ENCODE peak calls at places on chromosomes 4 and X, in seven cellular contexts. One of them, this sample, is unnamed. For H3K4me1, the result is how much of the 10 kb centered on the place peaks cover.

GRCh38 chr4:68499021-68499420 is 51.8 kb downstream of the TMPRSS11E start:
- DNase-seq in testis: no peak
- DNase-seq in GM23248: no peak
- DNase-seq in CD8-positive, alpha-beta memory T cell: no peak
- DNase-seq in hepatocyte: peak
- DNase-seq in trophoblast cell: no peak
- DNase-seq in psoas muscle: no peak
- DNase-seq in this sample: no peak

GRCh38 chr4:144456196-144456595 is 189.8 kb upstream of the HHIP start:
- DNase-seq in testis: no peak
- DNase-seq in GM23248: no peak
- DNase-seq in CD8-positive, alpha-beta memory T cell: no peak
- DNase-seq in hepatocyte: no peak
- DNase-seq in trophoblast cell: no peak
- DNase-seq in psoas muscle: no peak
- DNase-seq in this sample: no peak

GRCh38 chr4:176584031-176584430 is 208.7 kb downstream of the VEGFC start:
- DNase-seq in testis: no peak
- DNase-seq in GM23248: peak
- DNase-seq in CD8-positive, alpha-beta memory T cell: no peak
- DNase-seq in hepatocyte: no peak
- DNase-seq in trophoblast cell: no peak
- DNase-seq in psoas muscle: no peak
- DNase-seq in this sample: no peak

GRCh38 chr4:77599378-77599777 is 6.2 kb upstream of the CXCL13 start:
- DNase-seq in testis: peak
- DNase-seq in GM23248: peak
- DNase-seq in CD8-positive, alpha-beta memory T cell: no peak
- DNase-seq in hepatocyte: peak
- DNase-seq in trophoblast cell: peak
- DNase-seq in psoas muscle: no peak
- DNase-seq in this sample: no peak

GRCh38 chrX:138946941-138947340 is 235.4 kb upstream of the FGF13 start:
- DNase-seq in testis: no peak
- DNase-seq in GM23248: peak
- DNase-seq in CD8-positive, alpha-beta memory T cell: no peak
- DNase-seq in hepatocyte: no peak
- DNase-seq in trophoblast cell: no peak
- DNase-seq in psoas muscle: no peak
- DNase-seq in this sample: no peak

GRCh38 chrX:126670258-126670657 is 117.6 kb upstream of the DCAF12L1 start:
- DNase-seq in testis: no peak
- DNase-seq in GM23248: no peak
- DNase-seq in CD8-positive, alpha-beta memory T cell: no peak
- DNase-seq in hepatocyte: no peak
- DNase-seq in trophoblast cell: no peak
- DNase-seq in psoas muscle: no peak
- DNase-seq in this sample: no peak

GRCh38 chr4:116358633-116359222 is 726.6 kb downstream of the TRAM1L1 start:
- DNase-seq in testis: peak
- DNase-seq in GM23248: peak
- DNase-seq in CD8-positive, alpha-beta memory T cell: no peak
- DNase-seq in hepatocyte: peak
- DNase-seq in trophoblast cell: peak
- DNase-seq in psoas muscle: no peak
- DNase-seq in this sample: peak

GRCh38 chrX:138748480-138748879 is 37.0 kb upstream of the FGF13 start:
- DNase-seq in testis: no peak
- DNase-seq in GM23248: peak
- DNase-seq in CD8-positive, alpha-beta memory T cell: no peak
- DNase-seq in hepatocyte: peak
- DNase-seq in trophoblast cell: peak
- DNase-seq in psoas muscle: no peak
- DNase-seq in this sample: no peak

GRCh38 chr4:26619784-26620183 is 35.9 kb downstream of the TBC1D19 start:
- DNase-seq in testis: no peak
- DNase-seq in GM23248: peak
- DNase-seq in CD8-positive, alpha-beta memory T cell: no peak
- DNase-seq in hepatocyte: no peak
- DNase-seq in trophoblast cell: no peak
- DNase-seq in psoas muscle: no peak
- DNase-seq in this sample: peak

GRCh38 chr4:8639777-8640720 is 47.5 kb downstream of the CPZ start:
- DNase-seq in testis: no peak
- DNase-seq in GM23248: no peak
- DNase-seq in CD8-positive, alpha-beta memory T cell: no peak
- DNase-seq in hepatocyte: no peak
- DNase-seq in trophoblast cell: no peak
- DNase-seq in psoas muscle: no peak
- DNase-seq in this sample: no peak

GRCh38 chr4:8238515-8239053 is 31.0 kb upstream of the HTRA3 start:
- DNase-seq in testis: no peak
- DNase-seq in GM23248: no peak
- DNase-seq in CD8-positive, alpha-beta memory T cell: no peak
- DNase-seq in hepatocyte: peak
- DNase-seq in trophoblast cell: peak
- DNase-seq in psoas muscle: no peak
- DNase-seq in this sample: no peak

GRCh38 chr4:107449611-107450369 is 270.2 kb downstream of the PAPSS1 start:
- DNase-seq in testis: no peak
- DNase-seq in GM23248: no peak
- DNase-seq in CD8-positive, alpha-beta memory T cell: no peak
- DNase-seq in hepatocyte: peak
- DNase-seq in trophoblast cell: no peak
- DNase-seq in psoas muscle: no peak
- DNase-seq in this sample: no peak

GRCh38 chr4:5711479-5712184 is 631 bp downstream of the EVC start:
- DNase-seq in testis: peak
- DNase-seq in GM23248: peak
- DNase-seq in CD8-positive, alpha-beta memory T cell: no peak
- DNase-seq in hepatocyte: no peak
- DNase-seq in trophoblast cell: no peak
- DNase-seq in psoas muscle: peak
- DNase-seq in this sample: peak

GRCh38 chrX:120790118-120790517 is 85.5 kb downstream of the CT47B1 start:
- DNase-seq in testis: peak
- DNase-seq in GM23248: peak
- DNase-seq in CD8-positive, alpha-beta memory T cell: no peak
- DNase-seq in hepatocyte: peak
- DNase-seq in trophoblast cell: peak
- DNase-seq in psoas muscle: no peak
- DNase-seq in this sample: peak

GRCh38 chr4:145132521-145133098 is 34.5 kb downstream of the ABCE1 start:
- DNase-seq in testis: no peak
- DNase-seq in GM23248: peak
- DNase-seq in CD8-positive, alpha-beta memory T cell: no peak
- DNase-seq in hepatocyte: no peak
- DNase-seq in trophoblast cell: no peak
- DNase-seq in psoas muscle: no peak
- DNase-seq in this sample: no peak

GRCh38 chrX:138745215-138745614 is 33.7 kb upstream of the FGF13 start:
- DNase-seq in testis: peak
- DNase-seq in GM23248: peak
- DNase-seq in CD8-positive, alpha-beta memory T cell: no peak
- DNase-seq in hepatocyte: peak
- DNase-seq in trophoblast cell: peak
- DNase-seq in psoas muscle: no peak
- DNase-seq in this sample: peak

GRCh38 chrX:120377179-120377578 is 15.3 kb downstream of the ATP1B4 start:
- DNase-seq in testis: no peak
- DNase-seq in GM23248: no peak
- DNase-seq in CD8-positive, alpha-beta memory T cell: no peak
- DNase-seq in hepatocyte: no peak
- DNase-seq in trophoblast cell: no peak
- DNase-seq in psoas muscle: no peak
- DNase-seq in this sample: no peak

GRCh38 chrX:102669526-102669925 is 18.2 kb downstream of the GPRASP1 start:
- DNase-seq in testis: no peak
- DNase-seq in GM23248: no peak
- DNase-seq in CD8-positive, alpha-beta memory T cell: no peak
- DNase-seq in hepatocyte: no peak
- DNase-seq in trophoblast cell: no peak
- DNase-seq in psoas muscle: no peak
- DNase-seq in this sample: no peak

GRCh38 chrX:19709812-19710518 is 177.4 kb downstream of the SH3KBP1 start:
- DNase-seq in testis: no peak
- DNase-seq in GM23248: peak
- DNase-seq in CD8-positive, alpha-beta memory T cell: no peak
- DNase-seq in hepatocyte: no peak
- DNase-seq in trophoblast cell: peak
- DNase-seq in psoas muscle: no peak
- DNase-seq in this sample: peak

GRCh38 chr4:183241322-183241640 is 78.8 kb downstream of the CLDN22 start:
- DNase-seq in testis: no peak
- DNase-seq in GM23248: peak
- DNase-seq in CD8-positive, alpha-beta memory T cell: no peak
- DNase-seq in hepatocyte: peak
- DNase-seq in trophoblast cell: peak
- DNase-seq in psoas muscle: no peak
- DNase-seq in this sample: peak

GRCh38 chrX:71815906-71816156 is 52.7 kb downstream of the CXorf49B start:
- DNase-seq in testis: no peak
- DNase-seq in GM23248: no peak
- DNase-seq in CD8-positive, alpha-beta memory T cell: no peak
- DNase-seq in hepatocyte: no peak
- DNase-seq in trophoblast cell: no peak
- DNase-seq in psoas muscle: no peak
- DNase-seq in this sample: no peak

GRCh38 chr4:80069837-80070788 is 2.9 kb downstream of the ANTXR2 start:
- DNase-seq in testis: no peak
- DNase-seq in GM23248: peak
- DNase-seq in CD8-positive, alpha-beta memory T cell: no peak
- DNase-seq in hepatocyte: no peak
- DNase-seq in trophoblast cell: no peak
- DNase-seq in psoas muscle: no peak
- DNase-seq in this sample: peak

GRCh38 chr4:80070880-80071620 is 2.0 kb downstream of the ANTXR2 start:
- DNase-seq in testis: no peak
- DNase-seq in GM23248: peak
- DNase-seq in CD8-positive, alpha-beta memory T cell: no peak
- DNase-seq in hepatocyte: peak
- DNase-seq in trophoblast cell: no peak
- DNase-seq in psoas muscle: no peak
- DNase-seq in this sample: no peak

GRCh38 chr4:80062527-80062926 is 10.5 kb downstream of the ANTXR2 start:
- DNase-seq in testis: no peak
- DNase-seq in GM23248: peak
- DNase-seq in CD8-positive, alpha-beta memory T cell: no peak
- DNase-seq in hepatocyte: no peak
- DNase-seq in trophoblast cell: no peak
- DNase-seq in psoas muscle: no peak
- DNase-seq in this sample: no peak

GRCh38 chr4:80069108-80069836 is 3.8 kb downstream of the ANTXR2 start:
- DNase-seq in testis: no peak
- DNase-seq in GM23248: peak
- DNase-seq in CD8-positive, alpha-beta memory T cell: no peak
- DNase-seq in hepatocyte: no peak
- DNase-seq in trophoblast cell: no peak
- DNase-seq in psoas muscle: no peak
- DNase-seq in this sample: no peak

GRCh38 chr4:80065601-80066000 is 7.4 kb downstream of the ANTXR2 start:
- DNase-seq in testis: no peak
- DNase-seq in GM23248: no peak
- DNase-seq in CD8-positive, alpha-beta memory T cell: no peak
- DNase-seq in hepatocyte: no peak
- DNase-seq in trophoblast cell: peak
- DNase-seq in psoas muscle: no peak
- DNase-seq in this sample: no peak
- H3K4me1 ChIP-seq in testis: under half
- H3K4me1 ChIP-seq in GM23248: under half
- H3K4me1 ChIP-seq in CD8-positive, alpha-beta memory T cell: under half
- H3K4me1 ChIP-seq in hepatocyte: under half
- H3K4me1 ChIP-seq in trophoblast cell: under half
- H3K4me1 ChIP-seq in psoas muscle: under half
- H3K4me1 ChIP-seq in this sample: under half

GRCh38 chr4:168586926-168587325 is 90.1 kb downstream of the PALLD start:
- DNase-seq in testis: no peak
- DNase-seq in GM23248: no peak
- DNase-seq in CD8-positive, alpha-beta memory T cell: no peak
- DNase-seq in hepatocyte: no peak
- DNase-seq in trophoblast cell: peak
- DNase-seq in psoas muscle: no peak
- DNase-seq in this sample: no peak

GRCh38 chr4:168587326-168588125 is 90.7 kb downstream of the PALLD start:
- DNase-seq in testis: no peak
- DNase-seq in GM23248: peak
- DNase-seq in CD8-positive, alpha-beta memory T cell: no peak
- DNase-seq in hepatocyte: peak
- DNase-seq in trophoblast cell: peak
- DNase-seq in psoas muscle: peak
- DNase-seq in this sample: peak

GRCh38 chr4:168592676-168593075 is 95.8 kb downstream of the PALLD start:
- DNase-seq in testis: no peak
- DNase-seq in GM23248: no peak
- DNase-seq in CD8-positive, alpha-beta memory T cell: no peak
- DNase-seq in hepatocyte: no peak
- DNase-seq in trophoblast cell: no peak
- DNase-seq in psoas muscle: no peak
- DNase-seq in this sample: peak

GRCh38 chr4:168585168-168586091 is 88.6 kb downstream of the PALLD start:
- DNase-seq in testis: peak
- DNase-seq in GM23248: peak
- DNase-seq in CD8-positive, alpha-beta memory T cell: no peak
- DNase-seq in hepatocyte: peak
- DNase-seq in trophoblast cell: peak
- DNase-seq in psoas muscle: peak
- DNase-seq in this sample: no peak

GRCh38 chr4:168589154-168589553 is 92.3 kb downstream of the PALLD start:
- DNase-seq in testis: no peak
- DNase-seq in GM23248: peak
- DNase-seq in CD8-positive, alpha-beta memory T cell: no peak
- DNase-seq in hepatocyte: peak
- DNase-seq in trophoblast cell: peak
- DNase-seq in psoas muscle: no peak
- DNase-seq in this sample: peak
- H3K27ac ChIP-seq in testis: no peak
- H3K27ac ChIP-seq in GM23248: no peak
- H3K27ac ChIP-seq in CD8-positive, alpha-beta memory T cell: no peak
- H3K27ac ChIP-seq in hepatocyte: no peak
- H3K27ac ChIP-seq in trophoblast cell: peak
- H3K27ac ChIP-seq in psoas muscle: peak
- H3K27ac ChIP-seq in this sample: peak

GRCh38 chr4:118969359-118969758 is 80.7 kb downstream of the SYNPO2 start:
- DNase-seq in testis: peak
- DNase-seq in GM23248: peak
- DNase-seq in CD8-positive, alpha-beta memory T cell: no peak
- DNase-seq in hepatocyte: peak
- DNase-seq in trophoblast cell: peak
- DNase-seq in psoas muscle: peak
- DNase-seq in this sample: no peak
- H3K4me1 ChIP-seq in testis: half or more
- H3K4me1 ChIP-seq in GM23248: under half
- H3K4me1 ChIP-seq in CD8-positive, alpha-beta memory T cell: under half
- H3K4me1 ChIP-seq in hepatocyte: under half
- H3K4me1 ChIP-seq in trophoblast cell: under half
- H3K4me1 ChIP-seq in psoas muscle: half or more
- H3K4me1 ChIP-seq in this sample: under half

DNA sequence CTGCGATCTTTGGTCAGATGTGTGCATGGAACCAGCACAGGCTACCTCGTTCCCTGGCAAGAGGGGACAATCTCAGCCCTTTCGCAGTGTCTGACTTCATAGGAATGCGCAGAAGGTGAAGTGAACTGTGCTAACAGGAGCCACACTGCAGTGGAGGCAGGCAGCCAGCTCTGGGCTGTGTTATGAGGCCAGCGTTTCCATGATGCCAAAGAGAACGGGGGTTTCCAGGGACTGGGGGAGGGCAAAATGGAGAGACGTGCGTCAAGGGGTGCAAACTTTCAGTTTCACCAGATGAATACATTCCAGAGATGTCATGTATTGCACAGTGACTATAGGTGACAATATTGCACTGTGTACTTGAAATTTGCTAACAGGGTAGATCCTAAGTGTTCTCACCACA is 30.4 kb downstream of the CLDN34 start:
- DNase-seq in testis: no peak
- DNase-seq in GM23248: no peak
- DNase-seq in CD8-positive, alpha-beta memory T cell: no peak
- DNase-seq in hepatocyte: no peak
- DNase-seq in trophoblast cell: peak
- DNase-seq in psoas muscle: no peak
- DNase-seq in this sample: no peak
- H3K27ac ChIP-seq in testis: no peak
- H3K27ac ChIP-seq in GM23248: no peak
- H3K27ac ChIP-seq in CD8-positive, alpha-beta memory T cell: no peak
- H3K27ac ChIP-seq in hepatocyte: no peak
- H3K27ac ChIP-seq in trophoblast cell: peak
- H3K27ac ChIP-seq in psoas muscle: no peak
- H3K27ac ChIP-seq in this sample: no peak